ENCODE peak calls at places on chromosomes 1 and 21, in four cellular contexts. H is body of pancreas, L is sigmoid colon, X is PC-9. J is an unnamed sample. For H3K27me3, the result is how much of the 10 kb centered on the place peaks cover.

GRCh38 chr1:115275216-115275615 is 62.8 kb downstream of the NGF start:
- DNase-seq in X (no peak), H (no peak), L (no peak), J (no peak)

GRCh38 chr1:39995973-39996393 is 41.0 kb downstream of the MFSD2A start:
- DNase-seq in X (no peak), H (no peak), L (no peak), J (no peak)

GRCh38 chr1:162564762-162565218 is 3.3 kb downstream of the UAP1 start:
- DNase-seq in L (no peak), H (no peak), X (no peak), J (no peak)

GRCh38 chr1:204479387-204480136 is 15.0 kb downstream of the PIK3C2B start:
- DNase-seq in L (no peak), X (peak), H (no peak), J (no peak)

GRCh38 chr1:77825356-77825709 is 45.9 kb downstream of the MIGA1 start:
- DNase-seq in H (peak), L (no peak), X (no peak), J (no peak)

GRCh38 chr1:53681647-53682368 is 57.2 kb downstream of the GLIS1 start:
- DNase-seq in L (no peak), X (peak), H (peak), J (no peak)

GRCh38 chr1:59107516-59107915 is 189.4 kb upstream of the FGGY start:
- DNase-seq in X (no peak), H (no peak), L (peak), J (no peak)

GRCh38 chr1:240320645-240321044 is 229.0 kb downstream of the FMN2 start:
- DNase-seq in L (no peak), H (no peak), X (no peak), J (no peak)

GRCh38 chr1:223708001-223708359 is 4.4 kb upstream of the CAPN2 start:
- DNase-seq in H (no peak), L (no peak), X (peak), J (peak)

GRCh38 chr1:186082235-186082937 is 292.7 kb downstream of the TPR start:
- DNase-seq in L (peak), H (peak), X (peak), J (peak)

GRCh38 chr1:197173571-197174482 is 27.4 kb upstream of the ASPM start:
- DNase-seq in H (no peak), X (peak), L (no peak), J (peak)

DNA sequence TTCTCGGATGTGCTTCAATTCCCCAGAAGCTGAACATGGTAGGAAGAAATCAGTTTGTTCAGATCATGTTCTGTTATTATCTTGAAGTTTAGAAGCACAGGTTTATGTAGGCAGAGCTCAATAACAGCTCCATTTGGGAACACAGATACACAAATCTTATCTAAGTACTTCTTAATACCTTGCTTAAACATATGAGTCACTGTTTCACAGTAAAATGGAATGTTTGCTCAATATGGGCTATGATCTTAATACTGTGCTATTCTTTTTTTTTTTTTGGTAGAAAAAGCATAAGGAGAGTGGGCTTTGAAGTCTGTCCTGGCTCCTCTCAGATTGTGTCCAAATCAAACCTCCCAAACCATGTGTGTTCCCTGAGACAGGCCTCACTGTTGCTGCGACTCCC is 13.4 kb downstream of the PROK1 start:
- DNase-seq in H (no peak), L (no peak), X (no peak), J (no peak)
- H3K27ac ChIP-seq in H (peak), L (peak), X (peak), J (no peak)

DNA sequence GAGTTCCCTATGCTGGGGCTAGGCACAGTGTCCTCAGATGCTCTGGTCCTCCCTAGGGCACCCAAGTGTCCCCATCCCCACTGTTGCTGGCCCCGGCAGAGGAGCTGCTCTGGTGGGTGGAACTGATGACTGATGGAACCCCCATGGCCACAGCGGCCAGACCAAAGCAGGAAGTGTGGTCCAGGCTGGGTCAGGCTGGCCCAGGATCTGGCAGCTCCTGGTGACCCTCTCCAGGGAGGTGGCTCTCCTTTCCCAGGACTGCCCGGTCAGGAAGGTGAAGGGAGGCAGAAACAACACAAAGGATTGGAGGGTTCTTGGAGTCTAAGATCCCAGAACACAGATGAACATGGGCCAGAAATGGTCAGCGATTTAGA is 1.1 kb downstream of the NKAIN1 start:
- DNase-seq in X (no peak), H (no peak), L (no peak), J (no peak)
- H3K27me3 ChIP-seq in X (under half), H (under half), L (half or more), J (under half)

GRCh38 chr1:41809716-41810115 is 109.0 kb downstream of the HIVEP3 start:
- DNase-seq in H (no peak), L (no peak), X (no peak), J (no peak)

GRCh38 chr1:41811978-41812852 is 106.5 kb downstream of the HIVEP3 start:
- DNase-seq in L (no peak), H (peak), X (peak), J (no peak)

GRCh38 chr1:41813220-41813619 is 105.5 kb downstream of the HIVEP3 start:
- DNase-seq in H (no peak), X (no peak), L (no peak), J (no peak)

GRCh38 chr1:41810446-41810845 is 108.3 kb downstream of the HIVEP3 start:
- DNase-seq in L (no peak), H (no peak), X (peak), J (no peak)

GRCh38 chr1:41811051-41811795 is 107.5 kb downstream of the HIVEP3 start:
- DNase-seq in L (no peak), H (no peak), X (no peak), J (no peak)
- TF ChIP-seq CTCF in L (no peak), H (no peak), X (no peak), J (no peak)

DNA sequence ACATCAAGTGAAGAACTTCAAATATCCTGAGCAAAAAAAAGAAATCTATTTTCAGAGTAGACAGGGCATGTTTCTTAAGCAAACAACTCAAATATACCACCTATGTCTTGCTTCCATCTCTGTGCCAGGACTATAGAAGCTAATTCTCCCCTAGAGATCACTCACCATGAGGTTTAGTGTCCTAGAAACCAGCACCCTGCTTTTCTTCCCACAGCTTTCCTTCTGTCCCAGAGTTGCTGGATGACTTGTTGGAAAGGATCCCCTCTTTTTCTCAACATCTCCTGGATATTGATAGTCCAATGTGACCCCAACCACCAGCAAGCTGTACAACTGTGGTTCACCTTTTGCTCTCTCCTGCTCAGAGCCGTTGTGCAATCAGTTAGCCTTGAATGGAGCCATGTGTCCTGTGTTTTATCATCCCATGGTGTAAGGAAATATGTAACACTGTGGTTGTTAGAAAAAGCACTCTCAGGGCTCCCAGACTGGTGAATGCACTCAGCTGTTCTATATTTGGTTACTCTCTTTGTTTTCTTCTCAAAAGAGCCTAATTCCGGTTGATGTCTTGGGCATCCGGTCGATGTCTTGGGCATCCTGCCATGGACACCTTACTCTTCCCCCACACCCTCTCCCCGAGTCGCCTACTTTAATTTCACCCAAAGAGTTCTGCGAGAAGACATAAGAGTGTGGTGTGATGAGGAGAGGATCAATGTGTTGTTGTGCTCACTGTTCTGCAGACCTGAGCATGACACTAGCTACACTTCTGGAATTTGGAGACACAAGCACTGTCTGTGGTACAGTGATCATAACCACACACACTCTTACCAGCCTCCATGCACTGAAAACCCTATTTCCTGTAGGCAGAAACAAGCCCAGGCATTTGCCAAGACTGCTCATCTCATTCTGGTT is 1.7 kb downstream of the TNFSF4 start:
- DNase-seq in X (no peak), H (no peak), L (peak), J (no peak)
- H3K27ac ChIP-seq in X (no peak), H (no peak), L (no peak), J (no peak)

GRCh38 chr1:205481279-205481617 is 23.2 kb upstream of the CDK18 start:
- DNase-seq in L (no peak), X (no peak), H (no peak), J (no peak)
- H3K27me3 ChIP-seq in L (under half), X (under half), H (under half), J (under half)

DNA sequence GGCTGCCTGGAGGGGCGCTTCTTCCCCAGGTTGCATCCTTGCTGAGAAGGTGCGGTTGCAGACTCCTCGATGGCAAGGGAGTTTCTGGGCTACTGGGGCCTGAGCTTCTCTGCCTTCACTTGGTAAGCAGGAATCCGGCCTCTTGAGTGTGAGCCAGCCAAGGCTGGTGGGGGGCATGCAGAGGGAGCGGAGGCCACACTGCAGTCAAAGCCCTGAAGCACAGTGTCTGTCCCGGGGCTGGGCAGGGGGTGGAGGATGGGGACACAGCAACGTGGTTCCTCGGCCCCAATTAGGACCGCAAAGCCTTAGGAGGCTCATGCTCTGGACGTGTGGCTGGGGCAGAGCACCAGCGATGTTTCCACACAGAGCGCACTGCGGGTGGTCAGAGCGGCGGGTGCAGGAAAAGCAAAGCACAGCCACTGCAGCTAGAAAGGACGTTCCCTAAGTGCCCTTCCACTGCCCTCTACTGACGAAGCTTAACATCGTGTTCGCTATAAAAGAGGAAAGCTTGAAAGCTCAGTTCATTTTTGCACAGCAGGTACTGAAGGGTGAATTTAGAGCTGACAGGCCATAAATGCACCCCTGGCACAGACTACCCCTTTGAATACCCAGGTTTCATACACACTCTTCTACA is 60.7 kb upstream of the COG2 start:
- DNase-seq in H (no peak), L (no peak), X (no peak), J (no peak)
- TF ChIP-seq CTCF in H (no peak), L (no peak), X (peak), J (no peak)

GRCh38 chr21:44421901-44422840 is 33.1 kb upstream of the LRRC3 start:
- DNase-seq in H (no peak), X (no peak), L (peak), J (peak)
- H3K27ac ChIP-seq in H (no peak), X (no peak), L (no peak), J (no peak)

GRCh38 chr1:157152510-157152909 is 14.3 kb upstream of the ETV3 start:
- DNase-seq in X (no peak), L (no peak), H (no peak), J (no peak)

GRCh38 chr1:157153743-157154142 is 15.5 kb upstream of the ETV3 start:
- DNase-seq in X (peak), H (no peak), L (no peak), J (no peak)

GRCh38 chr1:157154940-157155514 is 16.8 kb upstream of the ETV3 start:
- DNase-seq in X (peak), H (peak), L (no peak), J (peak)

GRCh38 chr1:157155658-157156057 is 17.5 kb upstream of the ETV3 start:
- DNase-seq in X (no peak), H (no peak), L (no peak), J (no peak)

GRCh38 chr1:157154291-157154690 is 16.1 kb upstream of the ETV3 start:
- DNase-seq in H (no peak), L (no peak), X (peak), J (no peak)
- H3K27me3 ChIP-seq in H (under half), L (under half), X (under half), J (under half)

DNA sequence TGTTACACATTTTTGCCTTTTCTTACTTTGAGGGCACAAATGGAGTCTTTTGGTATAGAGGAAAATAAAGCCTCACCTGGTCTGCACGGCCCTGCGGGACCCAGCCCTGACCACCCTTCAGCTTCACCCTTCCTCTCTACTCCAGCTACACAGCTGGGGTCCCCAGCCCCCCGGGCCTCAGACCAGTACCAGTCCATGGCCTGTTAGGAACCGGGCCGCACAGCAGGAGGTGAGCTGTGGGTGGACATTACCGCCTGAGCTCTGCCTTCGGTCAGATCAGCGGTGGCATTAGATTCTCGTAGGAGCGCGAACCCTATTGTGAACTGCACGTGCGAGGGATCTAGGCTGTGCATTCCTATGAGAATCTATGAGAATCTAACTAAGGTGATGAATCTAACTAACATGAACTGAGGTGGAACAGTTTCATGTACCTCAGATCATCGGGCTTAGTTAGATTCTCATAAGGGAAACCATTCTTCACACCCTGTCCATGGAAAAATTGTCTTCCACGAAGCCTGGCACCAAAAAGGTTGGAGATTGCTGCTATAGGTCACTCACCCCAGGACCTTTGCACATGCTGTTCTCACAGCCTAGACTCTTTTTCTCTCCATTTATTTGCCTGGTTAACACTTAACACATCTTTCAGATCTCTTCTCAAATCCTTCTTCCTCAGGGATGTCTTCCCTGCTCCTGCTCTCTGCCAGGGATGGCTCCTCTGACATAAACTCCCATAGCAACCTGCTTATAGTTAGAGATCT is 37.5 kb upstream of the ECE1 start:
- DNase-seq in L (peak), H (no peak), X (no peak), J (peak)
- TF ChIP-seq CTCF in L (no peak), H (no peak), X (no peak), J (no peak)

J was measured in right lobe of liver.